ENCODE peak calls at places on chromosomes 1 and 21, in nine cellular contexts. H is HL-60, X is mucosa of descending colon, K is colonic mucosa, Q is mesendoderm, V is uterus, O is astrocyte, C is brain microvascular endothelial cell, A is cardiac fibroblast. Z is an unnamed sample.

GRCh38 chr21:26107439-26107838 is 63.1 kb downstream of the APP start:
- DNase-seq in V (no peak), C (no peak), K (no peak), H (no peak), O (no peak), Q (peak), X (no peak), A (no peak), Z (no peak)

GRCh38 chr1:244236721-244237120 is 185.6 kb downstream of the ZBTB18 start:
- DNase-seq in K (no peak), H (no peak), O (no peak), C (no peak), V (no peak), Q (no peak), A (no peak), X (no peak), Z (no peak)

GRCh38 chr1:113389356-113389952 is 861 bp upstream of the MAGI3 start:
- DNase-seq in Q (no peak), K (no peak), A (no peak), V (no peak), X (no peak), O (no peak), H (no peak), C (no peak), Z (no peak)

GRCh38 chr1:34140011-34140676 is 24.9 kb downstream of the CSMD2 start:
- DNase-seq in H (no peak), A (no peak), K (no peak), O (no peak), C (no peak), V (no peak), Q (peak), X (no peak), Z (no peak)

GRCh38 chr1:156746716-156747631 is 4.5 kb downstream of the HDGF start:
- DNase-seq in H (peak), C (peak), V (peak), O (peak), Q (peak), X (peak), K (peak), A (peak), Z (peak)

GRCh38 chr1:29633271-29633615 is 396.9 kb downstream of the PTPRU start:
- DNase-seq in H (no peak), V (no peak), A (no peak), C (no peak), X (no peak), Q (no peak), K (no peak), O (no peak), Z (no peak)

GRCh38 chr1:96498744-96499143 is 222.8 kb upstream of the PTBP2 start:
- DNase-seq in Q (no peak), C (no peak), V (no peak), X (no peak), O (no peak), K (no peak), A (no peak), H (no peak), Z (no peak)

GRCh38 chr1:101105877-101106276 is 80.3 kb upstream of the DPH5 start:
- DNase-seq in O (peak), H (no peak), A (peak), V (no peak), Q (no peak), C (no peak), X (no peak), K (no peak), Z (peak)

GRCh38 chr21:33655591-33656221 is 13.4 kb downstream of the ITSN1 start:
- DNase-seq in O (peak), H (no peak), K (peak), C (peak), A (peak), Q (peak), X (no peak), V (no peak), Z (no peak)

GRCh38 chr1:54615531-54616245 is 7.6 kb downstream of the FAM151A start:
- DNase-seq in O (no peak), V (no peak), Q (no peak), C (no peak), A (no peak), K (no peak), X (no peak), H (no peak), Z (no peak)

GRCh38 chr1:108719654-108720435 is 7.1 kb downstream of the FNDC7 start:
- DNase-seq in V (no peak), H (no peak), Q (peak), X (no peak), C (peak), K (no peak), O (peak), A (peak), Z (peak)

GRCh38 chr1:202023033-202023433 is 12.6 kb downstream of the ELF3 start:
- DNase-seq in C (no peak), O (no peak), Q (no peak), H (no peak), V (no peak), X (peak), K (peak), A (no peak), Z (no peak)

GRCh38 chr1:194466706-194467105 is 1280.3 kb upstream of the B3GALT2 start:
- DNase-seq in K (no peak), C (peak), V (no peak), H (no peak), A (no peak), X (no peak), Q (peak), O (no peak), Z (no peak)

GRCh38 chr1:54601730-54602129 is 21.6 kb downstream of the FAM151A start:
- DNase-seq in K (no peak), V (no peak), A (no peak), O (no peak), C (no peak), X (no peak), Q (no peak), H (no peak), Z (no peak)

GRCh38 chr21:31181089-31181757 is 142.9 kb upstream of the KRTAP19-8 start:
- DNase-seq in Q (no peak), O (no peak), C (no peak), X (no peak), A (no peak), K (no peak), V (no peak), H (no peak), Z (no peak)

GRCh38 chr1:211978596-211978995 is 56.8 kb downstream of the INTS7 start:
- DNase-seq in Q (no peak), C (no peak), A (no peak), V (no peak), X (no peak), K (no peak), O (no peak), H (no peak), Z (no peak)

GRCh38 chr1:207998691-207999090 is 87.8 kb upstream of the CD34 start:
- DNase-seq in C (no peak), H (no peak), K (no peak), O (no peak), X (no peak), Q (peak), V (no peak), A (no peak), Z (no peak)

GRCh38 chr1:180168786-180169640 is 14.3 kb downstream of the QSOX1 start:
- DNase-seq in O (no peak), C (no peak), H (peak), V (no peak), Q (peak), A (peak), X (peak), K (peak), Z (no peak)

GRCh38 chr1:28646040-28646439 is 2.4 kb upstream of the RNU11 start:
- DNase-seq in Q (no peak), C (peak), O (no peak), X (no peak), K (no peak), H (no peak), V (no peak), A (no peak), Z (peak)

GRCh38 chr1:209590405-209590804 is 6.9 kb downstream of the CAMK1G start:
- DNase-seq in Q (peak), A (peak), X (peak), H (no peak), K (no peak), V (no peak), O (no peak), C (peak), Z (no peak)

GRCh38 chr1:30740251-30740951 is 17.0 kb upstream of the MATN1 start:
- DNase-seq in H (no peak), X (no peak), A (no peak), V (no peak), Q (no peak), K (no peak), C (no peak), O (no peak), Z (no peak)

GRCh38 chr1:16924216-16924918 is 2.6 kb downstream of the CROCC start:
- DNase-seq in O (no peak), C (no peak), Q (no peak), V (no peak), A (no peak), K (no peak), X (no peak), H (no peak), Z (no peak)

GRCh38 chr1:180948357-180948756 is 35.7 kb downstream of the KIAA1614 start:
- DNase-seq in A (peak), O (no peak), Q (no peak), C (no peak), V (peak), X (no peak), K (no peak), H (no peak), Z (no peak)

GRCh38 chr1:89519779-89520358 is 4.8 kb upstream of the LRRC8B start:
- DNase-seq in Q (peak), K (no peak), O (no peak), A (peak), H (peak), C (peak), X (peak), V (no peak), Z (no peak)

GRCh38 chr21:42222386-42222785 is 3.4 kb downstream of the ABCG1 start:
- DNase-seq in K (no peak), O (no peak), V (no peak), A (no peak), C (no peak), Q (no peak), X (peak), H (no peak), Z (no peak)

GRCh38 chr1:54016343-54017282 is 1.4 kb downstream of the LDLRAD1 start:
- DNase-seq in C (peak), O (no peak), X (peak), H (no peak), A (peak), K (peak), V (no peak), Q (peak), Z (peak)

GRCh38 chr1:38328278-38329035 is 281.9 kb upstream of the POU3F1 start:
- DNase-seq in Q (no peak), K (no peak), O (no peak), H (no peak), C (no peak), X (no peak), V (no peak), A (no peak), Z (no peak)

GRCh38 chr21:44752701-44753235 is 41.4 kb upstream of the TSPEAR start:
- DNase-seq in H (no peak), K (no peak), O (no peak), C (no peak), V (no peak), X (no peak), Q (peak), A (peak), Z (no peak)

GRCh38 chr1:58746757-58747156 is 37.1 kb downstream of the JUN start:
- DNase-seq in K (no peak), X (no peak), A (no peak), Q (no peak), C (no peak), H (no peak), V (no peak), O (no peak), Z (no peak)

GRCh38 chr1:20063861-20064292 is 6.1 kb upstream of the PLA2G5 start:
- DNase-seq in X (no peak), V (no peak), A (peak), K (no peak), O (peak), C (peak), Q (no peak), H (no peak), Z (peak)

GRCh38 chr1:113747376-113747775 is 11.9 kb downstream of the PHTF1 start:
- DNase-seq in V (no peak), K (no peak), Q (no peak), X (no peak), H (no peak), A (peak), O (peak), C (no peak), Z (no peak)

GRCh38 chr1:36857761-36858160 is 176.6 kb downstream of the GRIK3 start:
- DNase-seq in A (no peak), X (no peak), Q (no peak), O (no peak), C (no peak), K (no peak), V (no peak), H (no peak), Z (no peak)

GRCh38 chr1:161158316-161159016 is 834 bp upstream of the USP21 start:
- DNase-seq in O (no peak), A (no peak), Q (no peak), K (no peak), C (no peak), V (no peak), X (no peak), H (no peak), Z (no peak)
- H3K4me3 ChIP-seq in O (peak), A (peak), Q (no peak), K (peak), C (peak), V (no peak), X (no peak), H (no peak), Z (no peak)

GRCh38 chr1:9538669-9539164 is 548 bp upstream of the SLC25A33 start:
- DNase-seq in O (no peak), H (no peak), X (peak), C (no peak), K (peak), V (peak), Q (no peak), A (no peak), Z (no peak)
- H3K4me3 ChIP-seq in O (no peak), H (no peak), X (peak), C (no peak), K (no peak), V (no peak), Q (no peak), A (no peak), Z (no peak)

GRCh38 chr1:14057640-14058039 is 357.7 kb downstream of the PRDM2 start:
- DNase-seq in Q (no peak), K (no peak), H (no peak), A (no peak), X (no peak), O (no peak), C (no peak), V (no peak), Z (no peak)

GRCh38 chr1:14049965-14050364 is 350.0 kb downstream of the PRDM2 start:
- DNase-seq in A (no peak), O (no peak), H (no peak), Q (no peak), X (no peak), V (no peak), C (no peak), K (no peak), Z (no peak)

GRCh38 chr1:14061204-14061603 is 361.2 kb downstream of the PRDM2 start:
- DNase-seq in Q (no peak), O (no peak), C (no peak), X (no peak), A (no peak), V (no peak), H (no peak), K (no peak), Z (no peak)

GRCh38 chr1:14055442-14056225 is 355.6 kb downstream of the PRDM2 start:
- DNase-seq in H (no peak), O (peak), K (no peak), A (peak), V (no peak), C (no peak), X (no peak), Q (no peak), Z (no peak)
- H3K4me3 ChIP-seq in H (no peak), O (no peak), K (no peak), A (no peak), V (no peak), C (no peak), X (no peak), Q (no peak), Z (no peak)

DNA sequence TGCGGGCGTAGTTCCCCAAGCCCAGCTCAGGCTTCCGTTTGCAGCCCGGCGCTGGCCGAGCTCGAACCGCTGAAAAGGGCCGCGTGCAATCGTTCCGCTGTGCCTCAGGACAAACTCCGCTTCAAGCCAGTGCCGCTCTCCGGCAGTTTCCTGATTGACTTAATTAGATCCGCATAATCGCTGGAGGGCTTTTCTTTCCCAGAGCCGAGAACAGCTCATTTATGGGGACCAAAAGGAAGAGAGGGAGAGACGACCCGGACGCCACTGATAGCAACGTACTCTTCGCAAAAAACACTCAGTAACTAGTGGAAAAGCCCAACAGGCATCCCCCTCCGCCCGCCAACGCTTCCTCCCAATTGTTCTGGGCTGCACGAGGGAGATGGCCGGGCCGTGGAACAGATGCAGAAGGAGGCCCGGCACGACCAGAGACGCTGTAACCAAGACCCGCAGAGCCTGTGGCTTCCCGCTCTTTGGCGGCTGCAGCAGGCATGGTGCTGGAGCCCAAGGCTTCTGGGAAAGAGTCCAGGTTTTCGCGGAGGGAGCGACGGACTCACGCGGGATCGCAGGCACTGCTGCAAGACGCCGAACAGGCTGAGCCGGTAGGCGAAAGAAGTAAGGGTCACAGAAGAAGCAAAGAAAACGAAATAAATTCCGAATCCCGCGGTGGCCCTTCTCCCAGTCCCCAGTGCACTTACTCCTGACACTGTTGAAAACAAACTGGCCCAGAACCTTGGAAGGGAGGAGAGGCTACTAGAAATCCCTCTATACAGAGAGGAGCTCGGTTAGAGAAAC is 3.6 kb upstream of the FOXD2 start:
- DNase-seq in V (peak), O (peak), K (peak), C (peak), H (peak), A (peak), Q (peak), X (peak), Z (no peak)
- H3K4me3 ChIP-seq in V (no peak), O (no peak), K (peak), C (peak), H (no peak), A (no peak), Q (no peak), X (no peak), Z (peak)

DNA sequence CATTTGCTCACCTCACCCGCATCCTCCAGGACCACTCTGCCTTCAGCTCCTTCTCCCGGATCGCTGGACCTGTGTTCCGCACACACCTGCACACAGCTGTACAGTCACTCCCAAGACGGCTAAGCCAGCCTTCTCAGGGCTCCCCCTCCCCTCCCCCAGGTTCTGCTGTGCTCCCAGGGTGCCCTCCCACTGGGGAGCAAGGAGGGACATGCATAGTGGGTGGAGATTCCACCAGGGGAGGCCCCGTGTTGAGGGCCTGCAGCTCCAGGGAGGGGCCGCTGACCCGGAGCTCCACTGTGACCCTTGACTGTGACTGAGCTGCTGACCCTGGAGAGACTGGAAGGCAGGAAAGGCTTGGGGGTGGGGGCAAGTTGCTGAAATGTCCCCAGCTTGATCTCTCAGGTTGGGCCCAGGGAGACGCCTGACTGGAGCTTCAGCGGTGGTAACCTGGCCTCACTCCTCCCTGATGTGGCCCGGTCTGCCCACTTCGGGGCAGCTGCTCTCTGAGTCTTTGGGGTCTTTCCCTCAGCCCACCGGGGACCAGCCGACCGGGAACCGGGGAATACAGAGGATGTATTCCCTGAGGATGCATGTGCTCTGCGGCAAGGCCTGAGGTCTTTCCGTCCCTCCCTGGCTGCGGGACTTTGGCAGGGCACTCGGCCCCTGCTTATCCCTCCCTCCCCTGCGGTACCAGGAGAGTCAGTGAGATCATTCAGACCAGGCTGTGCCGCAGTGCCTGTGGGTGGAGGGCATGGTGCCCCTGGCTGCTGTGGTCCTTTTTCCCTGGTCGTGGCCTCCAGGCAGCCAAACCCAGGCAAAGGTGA is 28.6 kb upstream of the PLCH2 start:
- DNase-seq in A (no peak), O (no peak), K (no peak), Q (no peak), X (no peak), C (no peak), H (no peak), V (no peak), Z (no peak)
- H3K4me3 ChIP-seq in A (no peak), O (no peak), K (no peak), Q (no peak), X (no peak), C (no peak), H (no peak), V (no peak), Z (no peak)

DNA sequence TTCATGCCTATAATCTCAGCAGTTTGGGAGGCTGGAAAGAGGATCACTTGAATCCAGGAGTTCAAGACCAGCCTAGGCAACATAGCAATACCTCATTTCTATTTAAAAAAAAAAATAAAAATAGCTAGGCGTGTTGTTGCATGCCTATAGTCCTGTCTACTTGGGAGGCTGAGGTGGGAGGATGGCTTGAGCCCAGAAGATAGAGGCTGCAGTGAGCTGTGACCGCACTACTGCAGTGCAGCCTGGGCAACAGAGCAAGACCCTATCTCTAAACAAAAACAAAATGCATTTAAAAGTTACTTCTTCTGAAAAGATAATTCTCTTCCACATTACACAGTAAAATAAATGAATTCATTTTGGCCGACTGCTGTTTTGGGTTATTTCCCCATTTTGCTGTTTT is 22.9 kb upstream of the SAMSN1 start:
- DNase-seq in A (no peak), Q (no peak), H (no peak), K (no peak), C (no peak), X (no peak), V (no peak), O (no peak), Z (no peak)
- H3K4me3 ChIP-seq in A (no peak), Q (no peak), H (no peak), K (no peak), C (no peak), X (no peak), V (no peak), O (no peak), Z (no peak)

Z was measured in BJ.